ENCODE peak calls at places on chromosome 21, in eight cellular contexts. E is naive thymus-derived CD8-positive, alpha-beta T cell; K is IMR-90; N is skeletal muscle cell; W is EL; D is COLO829; X is MV-4-11; Q is NCI-H2081. B is an unnamed sample.

GRCh38 chr21:45975017-45975595 is 6.5 kb upstream of the COL6A1 start:
- DNase-seq in K (peak), D (peak), W (peak), Q (no peak), X (no peak), E (no peak), N (no peak), B (peak)

GRCh38 chr21:44513389-44514217 is 26.4 kb downstream of the KRTAP10-1 start:
- DNase-seq in W (no peak), Q (peak), D (no peak), N (no peak), K (no peak), E (no peak), X (no peak), B (no peak)

GRCh38 chr21:46131721-46132651 is 23.4 kb downstream of the FTCD start:
- DNase-seq in K (no peak), Q (no peak), X (no peak), D (no peak), E (no peak), N (no peak), W (no peak), B (no peak)

GRCh38 chr21:41526478-41527087 is 18.6 kb upstream of the TMPRSS2 start:
- DNase-seq in X (no peak), E (no peak), W (no peak), Q (no peak), N (no peak), D (no peak), K (no peak), B (no peak)

GRCh38 chr21:46347203-46347550 is 23.2 kb downstream of the PCNT start:
- DNase-seq in N (no peak), X (no peak), D (no peak), Q (no peak), K (no peak), E (no peak), W (no peak), B (no peak)

GRCh38 chr21:36615274-36615964 is 83.5 kb upstream of the SIM2 start:
- DNase-seq in N (no peak), X (no peak), W (peak), D (no peak), K (no peak), E (no peak), Q (no peak), B (no peak)

GRCh38 chr21:27149034-27149433 is 182.1 kb upstream of the ADAMTS5 start:
- DNase-seq in K (peak), X (no peak), W (peak), E (no peak), D (no peak), Q (no peak), N (peak), B (no peak)

GRCh38 chr21:39061766-39062165 is 121.5 kb downstream of the PSMG1 start:
- DNase-seq in K (no peak), N (no peak), E (no peak), W (no peak), D (no peak), Q (no peak), X (no peak), B (no peak)

GRCh38 chr21:41932576-41933258 is 21.1 kb downstream of the C2CD2 start:
- DNase-seq in W (peak), D (no peak), K (peak), E (no peak), N (no peak), X (peak), Q (no peak), B (no peak)

GRCh38 chr21:36554411-36555157 is 74.7 kb upstream of the CLDN14 start:
- DNase-seq in D (no peak), X (no peak), E (no peak), W (no peak), N (no peak), K (no peak), Q (no peak), B (no peak)